ENCODE peak calls at places on chromosome 22, in five cellular contexts. One of them, this sample, is unnamed.

GRCh38 chr22:47963660-47964059 is 1201.2 kb downstream of the TBC1D22A start:
- DNase-seq in Kasumi-1: no peak
- DNase-seq in Jurkat, Clone E6-1: no peak
- DNase-seq in HFF-Myc: no peak
- DNase-seq in IMR-90: no peak
- DNase-seq in this sample: no peak

GRCh38 chr22:44192811-44193536 is 12.2 kb downstream of the PARVG start:
- DNase-seq in Jurkat, Clone E6-1: no peak
- DNase-seq in HFF-Myc: no peak
- DNase-seq in IMR-90: no peak
- DNase-seq in Kasumi-1: no peak
- DNase-seq in this sample: no peak

GRCh38 chr22:29030618-29031235 is 30.9 kb downstream of the C22orf31 start:
- DNase-seq in IMR-90: peak
- DNase-seq in HFF-Myc: peak
- DNase-seq in Kasumi-1: no peak
- DNase-seq in Jurkat, Clone E6-1: no peak
- DNase-seq in this sample: no peak

GRCh38 chr22:30392661-30393321 is 4.0 kb upstream of the SEC14L2 start:
- DNase-seq in Jurkat, Clone E6-1: no peak
- DNase-seq in Kasumi-1: peak
- DNase-seq in HFF-Myc: no peak
- DNase-seq in IMR-90: no peak
- DNase-seq in this sample: no peak

GRCh38 chr22:48793949-48794348 is 1033.7 kb downstream of the BRD1 start:
- DNase-seq in IMR-90: no peak
- DNase-seq in Jurkat, Clone E6-1: no peak
- DNase-seq in Kasumi-1: no peak
- DNase-seq in HFF-Myc: no peak
- DNase-seq in this sample: no peak

GRCh38 chr22:21998595-21999247 is 16.1 kb upstream of the TOP3B start:
- DNase-seq in Kasumi-1: no peak
- DNase-seq in IMR-90: no peak
- DNase-seq in Jurkat, Clone E6-1: no peak
- DNase-seq in HFF-Myc: no peak
- DNase-seq in this sample: no peak

GRCh38 chr22:44212936-44213335 is 32.2 kb downstream of the PARVG start:
- DNase-seq in Jurkat, Clone E6-1: no peak
- DNase-seq in IMR-90: no peak
- DNase-seq in Kasumi-1: no peak
- DNase-seq in HFF-Myc: no peak
- DNase-seq in this sample: no peak

GRCh38 chr22:29635734-29636357 is 32.4 kb downstream of the NF2 start:
- DNase-seq in HFF-Myc: peak
- DNase-seq in Kasumi-1: peak
- DNase-seq in IMR-90: peak
- DNase-seq in Jurkat, Clone E6-1: peak
- DNase-seq in this sample: peak

GRCh38 chr22:37581534-37581933 is 1.6 kb upstream of the LGALS2 start:
- DNase-seq in IMR-90: no peak
- DNase-seq in Kasumi-1: no peak
- DNase-seq in Jurkat, Clone E6-1: no peak
- DNase-seq in HFF-Myc: no peak
- DNase-seq in this sample: no peak